ENCODE peak calls at places on chromosomes 4 and X, in nine cellular contexts. U is breast epithelium, G is astrocyte of the spinal cord, E is Calu3, A is GM23338, R is ascending aorta, L is HFF-Myc, Z is pancreas, W is A549. O is an unnamed sample.

GRCh38 chr4:149825336-149825735 is 9.7 kb upstream of the IQCM start:
- DNase-seq in L (no peak), A (no peak), Z (no peak), E (no peak), W (no peak), G (no peak), R (no peak), U (no peak), O (no peak)

GRCh38 chr4:181108237-181108636 is 1135.0 kb upstream of the TENM3 start:
- DNase-seq in R (no peak), Z (no peak), A (peak), E (no peak), W (no peak), G (no peak), U (no peak), L (no peak), O (no peak)

GRCh38 chr4:79174855-79175254 is 151.0 kb downstream of the NAA11 start:
- DNase-seq in A (no peak), R (no peak), Z (no peak), W (no peak), G (no peak), E (no peak), U (no peak), L (no peak), O (no peak)

GRCh38 chrX:40140706-40141499 is 43.1 kb upstream of the BCOR start:
- DNase-seq in E (peak), U (peak), R (no peak), G (peak), A (peak), W (no peak), Z (peak), L (no peak), O (no peak)

GRCh38 chr4:126956192-126956897 is 676.4 kb upstream of the INTU start:
- DNase-seq in W (no peak), L (no peak), G (no peak), R (no peak), A (no peak), E (no peak), Z (peak), U (no peak), O (no peak)

GRCh38 chr4:121034010-121034409 is 38.3 kb downstream of the NDNF start:
- DNase-seq in A (no peak), Z (no peak), L (no peak), G (peak), W (no peak), R (no peak), U (no peak), E (peak), O (no peak)

GRCh38 chr4:139470295-139470694 is 16.4 kb downstream of the RAB33B start:
- DNase-seq in R (no peak), L (no peak), W (no peak), G (no peak), A (no peak), U (no peak), E (no peak), Z (no peak), O (no peak)

GRCh38 chr4:181046809-181047208 is 1196.4 kb upstream of the TENM3 start:
- DNase-seq in R (no peak), U (no peak), A (peak), G (no peak), L (no peak), W (no peak), Z (no peak), E (no peak), O (no peak)

GRCh38 chrX:41241962-41242361 is 92.0 kb upstream of the DDX3X start:
- DNase-seq in W (no peak), G (no peak), A (peak), R (no peak), L (no peak), E (no peak), U (no peak), Z (no peak), O (no peak)

GRCh38 chr4:41360911-41361830 is 104.4 kb downstream of the UCHL1 start:
- DNase-seq in Z (peak), E (peak), G (peak), A (peak), U (no peak), R (peak), L (no peak), W (no peak), O (peak)

GRCh38 chrX:85024044-85024443 is 20.4 kb downstream of the APOOL start:
- DNase-seq in G (peak), E (no peak), Z (no peak), R (no peak), W (no peak), A (no peak), U (no peak), L (no peak), O (no peak)

GRCh38 chrX:20143539-20143938 is 1.9 kb upstream of the EIF1AX start:
- DNase-seq in Z (no peak), U (no peak), A (no peak), W (no peak), G (no peak), E (no peak), R (no peak), L (no peak), O (no peak)

GRCh38 chr4:173801876-173802713 is 272.1 kb upstream of the HAND2 start:
- DNase-seq in Z (no peak), E (no peak), U (no peak), G (no peak), R (no peak), A (no peak), W (no peak), L (no peak), O (no peak)

GRCh38 chr4:140256335-140256734 is 102.4 kb upstream of the MAML3 start:
- DNase-seq in W (peak), A (no peak), U (no peak), G (no peak), L (no peak), R (no peak), E (peak), Z (no peak), O (no peak)

DNA sequence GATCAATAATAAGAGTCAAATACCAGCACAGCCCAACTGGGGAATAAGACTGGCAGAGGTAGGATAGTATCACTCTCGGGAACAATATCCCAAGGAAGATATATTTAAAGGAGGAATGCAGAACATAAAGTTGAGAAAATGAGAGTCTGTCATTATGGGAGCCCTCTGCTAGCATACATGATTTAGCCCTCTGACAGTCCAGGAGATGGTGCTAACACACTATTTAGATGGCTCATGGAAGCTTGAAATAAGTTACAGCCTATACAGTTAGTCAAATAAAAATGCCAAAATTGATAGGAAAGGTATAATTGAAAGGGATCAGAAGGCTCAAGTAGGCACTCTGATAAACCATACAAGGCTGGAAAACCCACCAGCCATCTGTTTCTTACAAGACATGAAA is 201.0 kb upstream of the NEIL3 start:
- DNase-seq in G (no peak), W (no peak), A (peak), Z (no peak), U (no peak), E (no peak), L (no peak), R (no peak), O (no peak)
- TF ChIP-seq CTCF in G (peak), W (no peak), A (peak), Z (no peak), U (no peak), E (no peak), L (peak), R (no peak), O (peak)

GRCh38 chr4:169619958-169620845 is at the start of gene CLCN3:
- DNase-seq in U (peak), Z (peak), R (peak), G (peak), E (peak), W (peak), A (peak), L (no peak), O (peak)

GRCh38 chr4:169618286-169618685 is 2.1 kb upstream of the CLCN3 start:
- DNase-seq in W (no peak), Z (no peak), L (no peak), G (peak), R (no peak), E (no peak), A (no peak), U (no peak), O (no peak)

GRCh38 chr4:169618986-169619385 is 1.4 kb upstream of the CLCN3 start:
- DNase-seq in G (no peak), A (no peak), W (no peak), R (no peak), Z (no peak), U (no peak), L (no peak), E (no peak), O (no peak)

GRCh38 chr4:169620846-169621228 is 459 bp downstream of the CLCN3 start:
- DNase-seq in Z (no peak), E (no peak), A (peak), R (no peak), W (peak), G (peak), U (peak), L (no peak), O (no peak)

DNA sequence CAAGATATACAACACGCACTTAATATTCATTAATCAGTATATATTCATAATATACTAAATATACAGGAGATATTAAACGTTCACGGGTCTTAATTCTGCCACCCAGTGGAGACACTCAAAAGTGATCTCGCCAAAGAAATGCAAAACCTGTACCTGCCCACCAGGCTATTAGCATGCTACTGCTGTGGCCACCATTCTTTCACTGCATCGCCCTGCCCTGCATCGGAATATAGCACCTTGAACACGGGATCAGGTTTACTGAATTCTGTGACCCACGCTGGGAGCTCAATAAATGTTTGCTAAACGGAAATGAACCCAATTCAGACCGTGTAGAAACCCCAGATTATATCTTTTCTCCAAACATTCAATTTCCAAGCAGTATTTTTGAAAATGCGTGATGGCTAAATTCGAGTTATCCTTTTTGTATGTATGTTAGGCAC is 840 bp upstream of the CLCN3 start:
- DNase-seq in L (no peak), U (peak), G (peak), W (peak), E (peak), A (peak), Z (no peak), R (no peak), O (no peak)
- TF ChIP-seq CTCF in L (peak), U (peak), G (peak), W (peak), E (no peak), A (peak), Z (peak), R (peak), O (peak)

DNA sequence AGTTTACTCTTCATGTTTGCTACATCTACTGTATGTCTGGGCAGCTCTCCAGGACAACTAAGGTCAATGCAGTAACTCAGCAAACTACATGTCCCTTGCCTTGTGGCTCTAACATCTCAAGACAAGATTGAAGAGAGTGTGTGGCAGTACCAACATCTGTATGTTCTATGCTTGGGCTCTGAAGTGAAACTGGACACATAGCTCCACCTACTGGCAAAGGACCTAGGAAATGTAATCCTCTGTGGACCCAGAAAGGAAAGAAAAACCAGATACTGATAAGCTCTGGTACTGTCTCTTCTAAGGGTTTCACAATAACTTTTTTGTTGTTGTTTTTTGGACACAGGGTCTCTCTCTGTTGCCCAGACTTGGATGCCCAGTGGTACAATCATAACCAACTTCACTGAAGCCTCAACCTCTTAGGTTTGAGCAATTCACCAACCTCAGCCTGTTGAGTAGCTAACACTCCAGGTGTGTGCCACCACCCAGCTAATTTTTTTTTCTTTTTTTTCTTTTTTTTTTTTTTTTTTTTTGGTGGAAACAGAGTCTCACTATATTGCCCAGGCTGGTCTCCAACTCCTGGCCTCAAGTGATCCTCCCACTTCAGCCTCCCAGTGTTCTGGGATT is 64.1 kb downstream of the QDPR start:
- DNase-seq in Z (no peak), W (peak), A (peak), U (no peak), R (no peak), G (peak), L (peak), E (peak), O (peak)
- TF ChIP-seq CTCF in Z (peak), W (peak), A (peak), U (no peak), R (peak), G (peak), L (peak), E (peak), O (peak)

GRCh38 chr4:1465173-1466033 is 59.2 kb upstream of the NKX1-1 start:
- DNase-seq in E (no peak), G (no peak), A (no peak), W (no peak), Z (no peak), R (no peak), L (no peak), U (no peak), O (no peak)
- TF ChIP-seq CTCF in E (no peak), G (no peak), A (no peak), W (no peak), Z (no peak), R (no peak), L (no peak), U (no peak), O (no peak)

DNA sequence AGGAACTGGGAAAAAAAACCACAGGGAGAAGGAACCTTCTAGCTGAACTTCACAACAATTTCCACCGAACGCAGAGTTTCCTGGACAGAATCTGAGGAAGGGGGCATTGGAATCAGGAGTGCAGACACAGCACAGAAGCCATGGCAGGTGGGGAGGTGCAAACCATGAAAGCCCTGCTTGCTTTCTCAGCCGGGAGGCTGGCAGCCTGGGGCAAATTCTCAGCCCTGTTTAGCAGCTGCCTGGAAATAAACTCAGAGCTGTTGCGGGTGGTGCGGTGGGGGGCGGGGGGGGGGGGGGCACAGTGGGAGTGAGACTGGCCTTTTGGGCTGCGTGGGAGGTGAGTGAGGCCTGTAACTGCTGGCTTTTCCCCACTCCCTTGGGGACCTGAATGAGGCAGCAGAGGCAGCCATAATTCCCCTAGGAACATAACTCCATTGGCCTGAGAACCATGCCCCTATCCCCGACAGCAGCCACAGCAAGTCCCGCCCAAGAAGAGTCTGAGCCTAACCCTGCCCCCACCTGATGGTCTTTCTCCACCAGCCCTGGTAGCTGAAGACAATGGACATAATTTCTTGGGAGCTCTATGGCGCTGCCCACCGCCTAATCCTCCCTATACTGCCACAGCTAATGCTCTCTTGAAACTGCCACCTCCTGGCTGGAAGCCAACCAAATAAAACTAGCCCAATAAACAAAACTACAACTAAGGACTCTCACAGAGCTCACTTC is 176.3 kb downstream of the FAM13A start:
- DNase-seq in L (no peak), A (no peak), W (no peak), R (no peak), Z (no peak), E (no peak), G (no peak), U (no peak), O (no peak)
- TF ChIP-seq CTCF in L (no peak), A (no peak), W (no peak), R (no peak), Z (no peak), E (no peak), G (no peak), U (no peak), O (no peak)

GRCh38 chrX:8783100-8784098 is 17.8 kb downstream of the FAM9A start:
- DNase-seq in E (peak), L (no peak), U (no peak), R (no peak), W (peak), A (peak), G (no peak), Z (peak), O (no peak)
- TF ChIP-seq CTCF in E (peak), L (peak), U (no peak), R (no peak), W (peak), A (peak), G (peak), Z (peak), O (peak)

GRCh38 chr4:62014982-62015739 is 815.0 kb downstream of the ADGRL3 start:
- DNase-seq in L (no peak), W (no peak), A (no peak), Z (no peak), E (no peak), R (no peak), G (no peak), U (no peak), O (no peak)
- TF ChIP-seq CTCF in L (no peak), W (no peak), A (no peak), Z (no peak), E (no peak), R (no peak), G (no peak), U (no peak), O (no peak)

DNA sequence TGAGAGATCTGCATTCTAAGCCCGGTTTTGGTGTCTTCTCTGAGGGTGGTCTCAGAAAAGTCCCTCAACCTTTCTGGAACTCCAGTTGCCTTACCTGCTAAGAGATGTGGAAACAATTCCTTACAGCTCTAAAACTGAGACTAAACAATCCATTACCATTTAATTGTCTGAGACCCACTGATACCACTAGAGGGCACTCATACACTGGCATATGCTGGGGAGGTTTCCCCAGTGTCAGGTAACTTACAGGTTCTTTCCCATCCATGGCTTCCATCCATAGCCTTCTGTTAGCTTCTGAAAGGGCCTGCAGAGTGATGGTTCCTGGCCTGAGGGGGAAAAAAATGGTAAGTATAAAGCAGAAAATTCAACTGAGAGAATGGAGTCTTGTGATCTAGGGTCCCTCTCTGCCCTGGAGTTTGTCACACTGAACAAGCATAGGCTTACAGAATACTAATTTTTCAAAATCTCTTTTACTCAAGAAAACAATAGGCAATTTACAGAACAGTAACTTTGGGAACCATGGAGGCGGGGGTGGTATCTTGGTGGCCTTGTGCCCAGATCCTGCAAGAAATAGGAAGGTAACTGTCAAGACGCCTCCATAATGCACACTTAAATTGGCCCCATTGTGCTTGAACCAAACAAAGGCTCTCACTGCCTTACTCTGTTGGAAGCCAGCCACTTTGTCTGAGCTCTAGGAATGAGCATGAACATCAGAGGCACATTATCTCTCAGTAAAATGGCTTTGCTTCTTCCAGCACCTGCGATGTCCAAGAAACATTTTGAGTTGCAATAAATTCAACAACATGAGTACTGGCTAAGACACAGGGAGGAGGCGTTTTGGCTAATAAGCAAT is 236.1 kb downstream of the OPHN1 start:
- DNase-seq in R (no peak), E (peak), W (peak), A (peak), U (peak), L (no peak), Z (no peak), G (peak), O (peak)
- TF ChIP-seq CTCF in R (peak), E (no peak), W (peak), A (peak), U (peak), L (peak), Z (peak), G (peak), O (peak)

DNA sequence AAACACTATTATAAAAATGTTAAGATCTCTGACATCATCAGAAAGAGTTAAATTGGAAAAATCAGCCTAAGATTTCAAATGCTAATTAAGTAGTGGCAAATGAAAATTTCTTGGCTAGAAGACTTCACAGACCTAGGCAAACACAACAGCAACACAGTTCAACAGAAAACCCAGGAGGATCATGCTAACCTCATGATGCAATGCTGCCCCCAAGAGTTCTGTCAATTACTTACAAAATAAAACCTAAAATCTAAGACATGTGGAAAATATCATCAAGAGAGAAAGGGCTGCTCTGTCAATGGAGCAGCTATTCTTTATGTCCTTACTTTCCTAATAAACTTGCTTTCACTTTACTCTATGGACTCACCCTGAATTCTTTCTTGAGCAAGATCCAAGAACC is 21.0 kb downstream of the S100G start:
- DNase-seq in R (no peak), L (no peak), G (peak), U (no peak), E (peak), W (peak), A (peak), Z (no peak), O (no peak)
- TF ChIP-seq CTCF in R (no peak), L (no peak), G (peak), U (no peak), E (no peak), W (peak), A (peak), Z (no peak), O (peak)

DNA sequence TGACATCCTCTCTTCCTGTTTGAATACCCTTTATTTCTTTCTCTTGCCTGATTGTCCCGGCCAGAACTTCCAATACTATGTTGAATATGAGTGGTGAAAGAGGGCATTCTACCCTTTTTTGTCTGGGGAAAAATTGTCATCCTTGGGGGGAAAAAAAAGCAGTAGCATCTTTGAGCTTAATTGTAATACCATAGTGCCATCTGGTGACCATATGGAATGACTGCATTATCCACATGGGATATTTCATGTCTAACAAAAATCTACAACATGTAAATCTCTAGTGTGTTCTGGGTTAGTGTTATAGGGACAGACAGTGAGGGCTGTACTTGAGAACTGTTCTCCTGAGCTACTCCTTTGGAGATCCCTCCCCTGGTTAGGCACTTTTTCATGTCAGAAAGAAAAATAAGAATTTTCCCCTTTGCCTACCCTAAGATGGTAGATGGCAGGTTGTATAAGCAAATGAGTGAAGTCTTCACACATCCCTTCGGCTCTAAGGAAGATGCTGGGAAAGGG is 26.0 kb downstream of the CAPN6 start:
- DNase-seq in U (no peak), R (no peak), A (peak), W (peak), Z (no peak), G (peak), L (no peak), E (no peak), O (no peak)
- TF ChIP-seq CTCF in U (no peak), R (peak), A (peak), W (peak), Z (no peak), G (peak), L (peak), E (no peak), O (peak)

O was measured in dorsolateral prefrontal cortex.